ENCODE peak calls at places on chromosome 1, in six cellular contexts. R, L, D, S, X and N are unnamed samples.

GRCh38 chr1:189620471-189620870 is 857.2 kb downstream of the BRINP3 start:
- DNase-seq in R (no peak), L (no peak), D (no peak), S (no peak), X (no peak), N (no peak)

GRCh38 chr1:109300650-109301151 is 6.1 kb downstream of the MYBPHL start:
- DNase-seq in R (no peak), L (no peak), D (no peak), S (no peak), X (no peak), N (peak; percentile 36)

GRCh38 chr1:153277852-153278251 is 18.4 kb downstream of the LORICRIN start:
- DNase-seq in R (peak; percentile 51), L (no peak), D (no peak), S (no peak), X (no peak), N (no peak)

GRCh38 chr1:242827538-242827937 is 303.0 kb upstream of the PLD5 start:
- DNase-seq in R (no peak), L (no peak), D (no peak), S (no peak), X (no peak), N (no peak)

GRCh38 chr1:82064701-82065100 is 264.0 kb downstream of the ADGRL2 start:
- DNase-seq in R (no peak), L (no peak), D (no peak), S (no peak), X (no peak), N (no peak)

GRCh38 chr1:3375256-3375655 is 79.2 kb upstream of the ARHGEF16 start:
- DNase-seq in R (no peak), L (no peak), D (no peak), S (no peak), X (no peak), N (no peak)

GRCh38 chr1:234484991-234485739 is 6.2 kb upstream of the TARBP1 start:
- DNase-seq in R (no peak), L (no peak), D (no peak), S (no peak), X (no peak), N (no peak)

GRCh38 chr1:230681599-230681998 is 32.3 kb downstream of the AGT start:
- DNase-seq in R (no peak), L (no peak), D (no peak), S (peak; percentile 16), X (peak; percentile 61), N (peak; percentile 84)

GRCh38 chr1:36149237-36149972 is at the start of gene TRAPPC3:
- DNase-seq in R (peak; percentile 100), L (peak; percentile 100), D (peak; percentile 100), S (peak; percentile 100), X (peak; percentile 98), N (peak; percentile 100)

GRCh38 chr1:36148821-36149236 is 457 bp downstream of the TRAPPC3 start:
- DNase-seq in R (no peak), L (no peak), D (no peak), S (no peak), X (no peak), N (no peak)

GRCh38 chr1:36150296-36151132 is 1.2 kb upstream of the TRAPPC3 start:
- DNase-seq in R (peak; percentile 94), L (peak; percentile 98), D (peak; percentile 91), S (peak; percentile 87), X (peak; percentile 81), N (peak; percentile 95)

GRCh38 chr1:36151133-36151844 is 2.0 kb upstream of the TRAPPC3 start:
- DNase-seq in R (no peak), L (no peak), D (no peak), S (no peak), X (no peak), N (no peak)

GRCh38 chr1:36149973-36150295 is 648 bp upstream of the TRAPPC3 start:
- DNase-seq in R (no peak), L (no peak), D (no peak), S (no peak), X (no peak), N (no peak)
- H3K4me3 ChIP-seq in R (peak overlapping the region; percentile 65), L (no peak overlapping the region), D (peak overlapping the region; percentile 15), S (no peak overlapping the region), X (peak overlapping the region; percentile 26), N (no peak overlapping the region)

GRCh38 chr1:1858382-1859086 is 32.4 kb downstream of the GNB1 start:
- DNase-seq in R (peak; percentile 81), L (peak; percentile 88), D (peak; percentile 42), S (peak; percentile 60), X (peak; percentile 90), N (peak; percentile 96)
- TF ChIP-seq CTCF in R (peak; percentile 34), L (no peak), D (peak; percentile 50), S (peak; percentile 30), X (peak; percentile 54), N (peak; percentile 58)

GRCh38 chr1:15158506-15159165 is 5.1 kb downstream of the TMEM51 start:
- DNase-seq in R (no peak), L (no peak), D (no peak), S (peak; percentile 48), X (no peak), N (peak; percentile 90)
- H3K4me3 ChIP-seq in R (no peak overlapping the region), L (no peak overlapping the region), D (no peak overlapping the region), S (no peak overlapping the region), X (no peak overlapping the region), N (peak overlapping the region; percentile 24)

DNA sequence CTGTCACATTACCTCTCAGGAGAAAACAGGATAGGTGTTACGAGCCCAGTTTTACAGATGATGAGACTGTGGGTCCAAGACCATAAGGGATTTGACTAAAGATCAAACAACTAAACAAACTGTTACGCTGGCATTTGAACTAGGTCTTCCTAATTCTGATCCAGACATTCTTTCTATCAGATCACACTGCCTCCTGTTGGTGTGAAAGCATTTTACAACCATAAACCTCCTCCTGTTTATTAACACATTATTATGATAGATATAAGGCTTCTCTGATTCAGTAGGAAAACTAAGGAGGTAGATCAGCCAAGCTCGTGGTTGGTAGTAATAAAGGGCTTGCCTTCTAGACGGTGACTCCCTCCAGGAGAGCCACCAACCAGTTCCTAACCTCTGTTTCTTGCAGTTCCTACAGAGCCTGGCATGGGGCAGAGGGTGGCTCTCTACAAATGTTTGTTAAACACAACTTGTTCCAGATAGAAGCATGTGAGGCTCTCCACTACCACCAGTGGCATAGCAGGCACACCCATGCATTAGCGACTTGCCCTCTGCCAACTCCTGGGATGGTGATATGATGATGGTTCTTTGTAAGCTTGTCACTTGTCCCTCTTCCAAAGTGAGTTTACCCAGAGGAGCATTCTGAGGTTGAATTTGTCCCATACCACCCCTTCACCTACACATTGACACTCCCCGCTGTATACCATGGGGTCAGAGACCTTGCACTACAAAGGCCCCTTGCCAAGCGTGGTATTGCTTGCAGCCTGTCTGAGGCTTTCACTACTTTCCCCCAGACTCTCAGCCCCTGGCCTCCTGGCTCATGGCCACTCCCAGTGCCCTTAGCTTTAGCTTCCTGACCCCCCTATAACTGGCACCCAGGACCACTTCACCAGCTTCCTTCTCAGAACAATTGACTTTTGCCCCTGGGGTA is 96.4 kb upstream of the HOOK1 start:
- DNase-seq in R (no peak), L (no peak), D (no peak), S (no peak), X (no peak), N (no peak)
- TF ChIP-seq CTCF in R (no peak), L (no peak), D (peak; percentile 45), S (no peak), X (peak; percentile 15), N (peak; percentile 22)

DNA sequence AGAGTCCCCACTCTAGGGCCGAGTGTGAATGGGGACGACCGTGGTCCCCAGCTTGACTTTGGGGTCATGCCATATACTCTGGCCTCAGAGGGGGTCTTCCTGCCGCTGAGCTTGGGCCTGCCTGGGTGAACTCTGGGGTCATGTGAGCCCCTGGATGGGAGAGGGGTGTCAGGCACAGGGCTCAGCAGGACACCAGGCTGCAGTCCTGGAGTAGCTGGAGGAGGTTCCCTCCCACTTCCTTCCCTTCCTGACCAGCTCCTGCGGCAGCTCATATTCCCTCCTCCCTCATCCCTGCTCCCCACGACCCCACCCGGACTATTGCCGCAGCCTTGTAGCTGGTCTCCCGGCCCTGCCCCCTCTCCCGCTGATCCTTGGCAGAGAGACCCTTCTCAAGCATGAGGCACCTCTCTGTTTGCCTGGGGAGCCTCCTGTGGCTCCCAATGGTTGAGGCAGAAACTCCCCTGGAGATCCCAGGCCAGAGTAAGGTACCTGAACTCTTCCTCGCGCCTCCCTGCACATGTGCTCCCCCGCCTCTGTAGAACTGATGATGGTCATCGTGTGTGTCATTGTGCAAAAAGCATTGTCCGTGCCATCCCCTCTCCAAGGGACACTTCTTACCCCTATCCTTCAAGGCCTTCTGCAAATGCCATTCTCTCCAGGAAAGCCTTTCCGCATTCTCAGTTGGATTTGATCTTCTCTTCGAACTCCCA is 1.8 kb downstream of the TNFRSF1B start:
- DNase-seq in R (no peak), L (no peak), D (no peak), S (no peak), X (no peak), N (peak; percentile 35)
- H3K4me3 ChIP-seq in R (peak overlapping the region; percentile 80), L (peak overlapping the region; percentile 51), D (peak overlapping the region; percentile 50), S (peak overlapping the region; percentile 58), X (no peak overlapping the region), N (peak overlapping the region; percentile 77)

DNA sequence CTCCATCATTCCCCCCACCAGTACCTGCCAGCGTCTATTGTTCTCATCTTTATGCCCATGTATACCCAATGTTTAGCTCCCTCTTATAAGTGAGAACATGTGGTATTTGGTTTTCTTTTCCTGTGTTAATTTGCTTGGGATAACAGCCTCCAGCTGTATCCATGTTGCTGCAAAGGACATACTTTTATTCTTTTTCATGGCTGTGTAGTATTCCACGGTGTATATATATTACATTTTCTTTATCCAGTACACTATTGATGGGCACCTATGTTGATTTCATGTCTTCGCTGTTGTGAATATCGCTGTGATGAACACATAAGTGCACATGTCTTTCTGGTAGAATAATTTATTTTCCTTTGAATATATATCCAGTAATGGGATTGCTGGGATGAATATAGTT is 313.3 kb upstream of the GREM2 start:
- DNase-seq in R (no peak), L (no peak), D (no peak), S (no peak), X (no peak), N (no peak)
- TF ChIP-seq CTCF in R (no peak), L (no peak), D (no peak), S (no peak), X (no peak), N (no peak)

DNA sequence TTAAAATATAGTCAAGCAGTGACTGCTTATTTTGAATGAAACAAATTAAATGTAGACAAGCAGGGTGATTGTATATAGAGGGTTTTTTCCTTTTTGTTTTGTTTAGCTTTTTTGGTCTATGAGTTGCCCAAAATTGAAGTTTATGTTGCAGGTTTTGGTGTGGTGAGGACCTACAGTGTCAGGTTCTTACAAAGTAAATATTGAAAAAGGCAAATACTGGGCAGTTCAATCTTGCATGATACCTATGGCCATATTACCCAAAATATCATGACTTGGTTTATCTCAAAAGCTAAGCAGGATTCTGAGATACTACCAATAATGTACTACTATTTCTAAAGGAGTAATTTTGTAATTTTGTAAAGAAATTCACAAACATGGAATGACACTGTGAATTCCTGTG is 1.8 kb downstream of the DNAJB4 start:
- DNase-seq in R (no peak), L (no peak), D (no peak), S (no peak), X (no peak), N (no peak)
- H3K4me3 ChIP-seq in R (peak overlapping the region; percentile 53), L (peak overlapping the region; percentile 42), D (peak overlapping the region; percentile 67), S (peak overlapping the region; percentile 64), X (peak overlapping the region; percentile 51), N (peak overlapping the region; percentile 82)